ENCODE peak calls at places on chromosomes 6 and 20, in ten cellular contexts. Q, I, P, Y, A, N, C, J, B and T are unnamed samples.

GRCh38 chr6:12761376-12762115 is 45.0 kb downstream of the PHACTR1 start:
- DNase-seq in Q (no peak), J (no peak), Y (no peak), N (no peak), A (no peak), I (no peak), B (no peak), C (no peak), P (no peak), T (no peak)

GRCh38 chr6:166952567-166953464 is 3.5 kb downstream of the RNASET2 start:
- DNase-seq in J (no peak), Q (no peak), B (peak; percentile 33), I (no peak), C (no peak), A (no peak), Y (no peak), P (no peak), N (no peak), T (peak; percentile 33)

GRCh38 chr6:168666170-168666569 is 225.2 kb downstream of the SMOC2 start:
- DNase-seq in I (no peak), N (no peak), C (no peak), P (no peak), B (no peak), Y (no peak), A (no peak), J (no peak), Q (no peak), T (no peak)

GRCh38 chr6:131101911-131102680 is 33.2 kb upstream of the AKAP7 start:
- DNase-seq in Y (no peak), A (no peak), N (no peak), C (no peak), B (no peak), J (no peak), Q (no peak), P (no peak), I (no peak), T (no peak)

GRCh38 chr6:113149511-113149910 is 707.6 kb upstream of the MARCKS start:
- DNase-seq in Q (no peak), J (no peak), A (no peak), N (no peak), P (no peak), C (no peak), B (no peak), Y (no peak), I (no peak), T (no peak)

GRCh38 chr6:158460602-158461092 is 99.2 kb upstream of the TMEM181 start:
- DNase-seq in P (no peak), B (no peak), C (no peak), Y (no peak), A (no peak), J (no peak), Q (no peak), I (no peak), N (no peak), T (no peak)

GRCh38 chr6:10720229-10720959 is 2.5 kb upstream of the TMEM14C start:
- DNase-seq in N (peak; percentile 70), I (no peak), B (peak; percentile 58), J (no peak), A (no peak), Y (peak; percentile 77), Q (peak; percentile 48), P (no peak), C (peak; percentile 69), T (peak; percentile 63)

GRCh38 chr6:122020588-122021271 is 378.7 kb upstream of the HSF2 start:
- DNase-seq in A (no peak), J (no peak), C (no peak), Q (no peak), I (no peak), B (no peak), Y (no peak), P (no peak), N (no peak), T (no peak)

GRCh38 chr6:7721654-7722053 is 4.2 kb upstream of the BMP6 start:
- DNase-seq in B (no peak), N (no peak), C (no peak), P (no peak), Y (no peak), Q (no peak), J (no peak), I (no peak), A (no peak), T (no peak)

GRCh38 chr20:51924509-51924908 is 122.2 kb upstream of the SALL4 start:
- DNase-seq in Y (no peak), A (no peak), N (no peak), Q (no peak), I (no peak), B (no peak), J (no peak), P (no peak), C (no peak), T (no peak)

GRCh38 chr6:137496909-137497721 is 2.9 kb upstream of the OLIG3 start:
- DNase-seq in A (peak; percentile 48), P (no peak), N (no peak), B (no peak), Y (no peak), I (peak; percentile 33), C (no peak), Q (no peak), J (peak; percentile 42), T (no peak)

GRCh38 chr6:27532820-27533538 is 60.1 kb upstream of the ZNF184 start:
- DNase-seq in P (no peak), A (peak; percentile 74), Y (no peak), I (no peak), B (no peak), N (no peak), Q (no peak), C (no peak), J (peak; percentile 36), T (no peak)

DNA sequence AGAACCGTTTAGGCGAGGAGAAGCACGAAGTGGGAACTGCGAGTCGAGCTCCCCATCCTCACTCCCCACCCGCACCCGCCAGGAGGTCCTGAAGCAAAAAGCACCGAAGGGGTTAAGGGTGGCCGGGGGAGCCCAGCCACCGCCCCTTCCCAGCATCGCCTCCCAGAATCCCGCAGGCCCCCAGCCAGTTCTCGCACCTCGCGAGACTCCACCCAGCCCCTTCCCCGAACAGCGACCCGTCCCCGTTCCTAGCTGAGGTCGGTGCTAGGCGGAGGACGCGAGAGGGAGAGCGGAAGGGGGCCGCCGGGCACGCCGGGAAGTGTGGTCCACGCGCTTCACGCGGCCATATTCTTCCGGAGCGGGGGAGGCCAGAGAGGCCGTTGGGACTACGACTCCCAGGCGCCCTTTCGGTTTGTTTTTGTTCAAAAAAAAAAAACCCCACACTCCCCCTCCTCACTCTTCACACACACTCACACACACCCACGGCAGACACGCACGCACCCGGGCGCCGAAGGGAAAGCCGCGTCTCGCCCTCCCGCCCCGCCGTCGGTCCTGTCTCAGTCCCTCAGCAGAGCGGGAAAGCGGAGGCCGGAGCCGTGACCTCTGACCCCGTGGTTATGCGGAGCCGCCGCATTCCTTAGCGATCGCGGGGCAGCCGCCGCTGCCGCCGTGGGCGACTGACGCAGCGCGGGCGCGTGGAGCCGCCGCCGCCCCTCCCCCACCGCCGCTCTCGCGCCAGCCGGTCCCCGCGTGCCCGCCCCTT is at the start of gene ASXL1:
- DNase-seq in C (peak; percentile 99), Q (peak; percentile 97), B (peak; percentile 93), J (peak; percentile 100), N (peak; percentile 98), P (peak; percentile 62), Y (peak; percentile 94), I (peak; percentile 98), A (peak; percentile 99), T (peak; percentile 94)
- H3K4me3 ChIP-seq in C (peak within 1 kb of the TSS; percentile 89), Q (peak within 1 kb of the TSS; percentile 76), B (peak within 1 kb of the TSS; percentile 84), J (peak within 1 kb of the TSS; percentile 93), N (peak within 1 kb of the TSS; percentile 90), P (peak within 1 kb of the TSS; percentile 93), Y (peak within 1 kb of the TSS; percentile 97), I (peak within 1 kb of the TSS; percentile 87), A (peak within 1 kb of the TSS; percentile 93), T (peak within 1 kb of the TSS; percentile 77)

GRCh38 chr20:47348539-47349142 is 7.9 kb downstream of the ZMYND8 start:
- DNase-seq in C (no peak), B (no peak), Y (no peak), Q (no peak), I (no peak), N (no peak), P (no peak), A (peak; percentile 82), J (no peak), T (no peak)

GRCh38 chr20:47350691-47351545 is 5.6 kb downstream of the ZMYND8 start:
- DNase-seq in B (no peak), A (peak; percentile 54), J (no peak), C (no peak), Y (no peak), P (no peak), Q (no peak), N (no peak), I (no peak), T (no peak)

GRCh38 chr20:47349365-47350180 is 6.9 kb downstream of the ZMYND8 start:
- DNase-seq in I (no peak), N (no peak), B (no peak), C (no peak), Y (no peak), Q (no peak), A (peak; percentile 54), J (peak; percentile 67), P (no peak), T (no peak)

GRCh38 chr20:47351643-47352331 is 4.7 kb downstream of the ZMYND8 start:
- DNase-seq in I (no peak), A (peak; percentile 60), Y (no peak), J (peak; percentile 81), P (no peak), Q (no peak), C (no peak), B (no peak), N (no peak), T (no peak)

GRCh38 chr20:47350181-47350550 is 6.3 kb downstream of the ZMYND8 start:
- DNase-seq in C (no peak), A (no peak), P (no peak), B (no peak), Y (no peak), Q (no peak), I (no peak), J (no peak), N (no peak), T (peak; percentile 60)
- H3K4me1 ChIP-seq in C (peaks cover 29% of the 10 kb centered on the region), A (peaks cover 98% of the 10 kb centered on the region), P (peaks cover 72% of the 10 kb centered on the region), B (peaks cover 91% of the 10 kb centered on the region), Y (peaks cover 86% of the 10 kb centered on the region), Q (peaks cover 87% of the 10 kb centered on the region), I (peaks cover 45% of the 10 kb centered on the region), J (peaks cover 85% of the 10 kb centered on the region), N (peaks cover 93% of the 10 kb centered on the region), T (peaks cover 82% of the 10 kb centered on the region)

GRCh38 chr6:43256670-43257664 is 13.7 kb downstream of the TTBK1 start:
- DNase-seq in P (no peak), I (no peak), Y (peak; percentile 8), A (no peak), B (no peak), J (no peak), C (no peak), N (no peak), Q (no peak), T (no peak)
- H3K27me3 ChIP-seq in P (peaks cover 9% of the 10 kb centered on the region), I (no peaks in the 10 kb centered on the region), Y (peaks cover 3% of the 10 kb centered on the region), A (no peaks in the 10 kb centered on the region), B (no peaks in the 10 kb centered on the region), J (no peaks in the 10 kb centered on the region), C (no peaks in the 10 kb centered on the region), N (peaks cover 52% of the 10 kb centered on the region), Q (no peaks in the 10 kb centered on the region), T (no peaks in the 10 kb centered on the region)

DNA sequence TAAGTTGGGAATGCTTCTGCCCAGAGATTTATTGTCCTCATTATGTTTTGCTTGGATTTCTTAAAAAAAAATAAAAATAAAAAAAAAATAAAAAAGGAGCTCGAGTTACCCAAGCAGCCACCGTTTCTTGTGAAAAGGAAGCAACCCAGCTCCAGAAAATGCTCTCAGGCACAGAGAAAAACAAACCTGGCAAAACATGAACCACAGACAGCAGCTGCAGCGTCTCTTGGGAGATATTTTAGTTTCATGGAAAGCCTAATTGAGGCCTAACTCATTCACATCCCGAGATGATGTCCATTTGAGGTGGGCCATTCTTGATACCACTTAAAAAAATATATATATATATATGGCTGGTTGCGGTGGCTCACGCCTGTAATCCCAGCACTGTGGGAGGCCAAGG is 13.8 kb upstream of the MRAP2 start:
- DNase-seq in B (no peak), Q (no peak), A (no peak), I (no peak), P (no peak), J (no peak), Y (no peak), C (no peak), N (no peak), T (no peak)
- H3K4me3 ChIP-seq in B (no peak overlapping the region), Q (no peak overlapping the region), A (no peak overlapping the region), I (no peak overlapping the region), P (no peak overlapping the region), J (peak overlapping the region; percentile 35), Y (no peak overlapping the region), C (no peak overlapping the region), N (peak overlapping the region; percentile 15), T (no peak overlapping the region)